ENCODE peak calls at places on chromosomes 7 and 10, in five cellular contexts. P is NCI-H226, L is kidney glomerular epithelial cell, E is T-cell, H is anterior cingulate cortex. F is an unnamed sample.

GRCh38 chr7:105691029-105691691 is 109.9 kb upstream of the EFCAB10 start:
- DNase-seq in E (peak), P (no peak), H (no peak), L (peak), F (no peak)

GRCh38 chr10:93465806-93466675 is 16.1 kb downstream of the MYOF start:
- DNase-seq in P (peak), L (peak), E (no peak), H (no peak), F (no peak)

GRCh38 chr7:50953820-50954219 is 171.1 kb upstream of the GRB10 start:
- DNase-seq in L (no peak), E (no peak), H (no peak), P (peak), F (no peak)

GRCh38 chr10:43409385-43410109 is 561 bp upstream of the HNRNPF start:
- DNase-seq in P (no peak), H (no peak), L (no peak), E (peak), F (peak)

GRCh38 chr7:129958643-129959479 is 6.1 kb upstream of the UBE2H start:
- DNase-seq in E (no peak), P (peak), H (no peak), L (peak), F (no peak)

GRCh38 chr10:93622942-93623341 is 10.6 kb downstream of the PDE6C start:
- DNase-seq in P (no peak), E (no peak), L (no peak), H (no peak), F (no peak)

GRCh38 chr7:43750016-43750887 is 8.2 kb upstream of the BLVRA start:
- DNase-seq in E (no peak), H (no peak), P (no peak), L (no peak), F (no peak)

GRCh38 chr7:154198481-154198880 is 146.3 kb downstream of the DPP6 start:
- DNase-seq in E (no peak), H (no peak), P (no peak), L (no peak), F (no peak)

GRCh38 chr7:45976485-45976856 is 55.4 kb upstream of the IGFBP3 start:
- DNase-seq in E (no peak), H (no peak), P (no peak), L (no peak), F (no peak)

GRCh38 chr7:50229964-50230363 is 74.6 kb upstream of the IKZF1 start:
- DNase-seq in L (no peak), E (no peak), P (no peak), H (no peak), F (no peak)

GRCh38 chr7:35771776-35772175 is 29.1 kb upstream of the SEPTIN7 start:
- DNase-seq in H (no peak), L (no peak), E (no peak), P (no peak), F (no peak)

F was measured in effector CD4-positive, alpha-beta T cell.